ENCODE peak calls at places on chromosomes 13 and 19, in four cellular contexts. One of them, this sample, is unnamed.

GRCh38 chr13:67075239-67075638 is 154.9 kb downstream of the PCDH9 start:
- DNase-seq in K562: no peak
- DNase-seq in HepG2: no peak
- DNase-seq in A549: peak; percentile 50
- DNase-seq in this sample: no peak

GRCh38 chr19:47369923-47370625 is 21.0 kb downstream of the DHX34 start:
- DNase-seq in HepG2: no peak
- DNase-seq in K562: no peak
- DNase-seq in A549: no peak
- DNase-seq in this sample: no peak

GRCh38 chr19:2615782-2616181 is 86.7 kb downstream of the GNG7 start:
- DNase-seq in K562: no peak
- DNase-seq in HepG2: no peak
- DNase-seq in A549: no peak
- DNase-seq in this sample: no peak

GRCh38 chr19:43675269-43675879 is 5.4 kb upstream of the PLAUR start:
- DNase-seq in HepG2: no peak
- DNase-seq in A549: peak; percentile 88
- DNase-seq in K562: no peak
- DNase-seq in this sample: no peak

GRCh38 chr13:21138561-21138960 is 37.8 kb downstream of the SKA3 start:
- DNase-seq in HepG2: no peak
- DNase-seq in K562: no peak
- DNase-seq in A549: no peak
- DNase-seq in this sample: no peak

GRCh38 chr19:17121736-17122293 is 46.2 kb downstream of the MYO9B start:
- DNase-seq in HepG2: no peak
- DNase-seq in A549: no peak
- DNase-seq in K562: no peak
- DNase-seq in this sample: no peak

GRCh38 chr19:1011831-1012333 is 9.0 kb downstream of the TMEM259 start:
- DNase-seq in HepG2: no peak
- DNase-seq in A549: no peak
- DNase-seq in K562: no peak
- DNase-seq in this sample: no peak

GRCh38 chr13:32408999-32409313 is 19.0 kb downstream of the N4BP2L1 start:
- DNase-seq in A549: no peak
- DNase-seq in K562: no peak
- DNase-seq in HepG2: no peak
- DNase-seq in this sample: no peak

GRCh38 chr13:94009696-94010095 is 469.8 kb downstream of the DCT start:
- DNase-seq in K562: no peak
- DNase-seq in HepG2: no peak
- DNase-seq in A549: no peak
- DNase-seq in this sample: no peak

GRCh38 chr19:8209965-8210659 is 942 bp downstream of the CERS4 start:
- DNase-seq in K562: no peak
- DNase-seq in A549: no peak
- DNase-seq in HepG2: no peak
- DNase-seq in this sample: no peak

GRCh38 chr13:26037302-26037701 is 14.5 kb downstream of the SHISA2 start:
- DNase-seq in HepG2: no peak
- DNase-seq in A549: peak; percentile 19
- DNase-seq in K562: peak; percentile 35
- DNase-seq in this sample: peak; percentile 87

GRCh38 chr19:2330632-2331284 is 2.3 kb downstream of the SPPL2B start:
- DNase-seq in A549: no peak
- DNase-seq in HepG2: peak; percentile 68
- DNase-seq in K562: no peak
- DNase-seq in this sample: no peak

GRCh38 chr13:53466576-53466975 is 438.0 kb downstream of the OLFM4 start:
- DNase-seq in A549: no peak
- DNase-seq in K562: no peak
- DNase-seq in HepG2: no peak
- DNase-seq in this sample: no peak

GRCh38 chr13:95797016-95797415 is 120.1 kb downstream of the DNAJC3 start:
- DNase-seq in A549: no peak
- DNase-seq in K562: no peak
- DNase-seq in HepG2: no peak
- DNase-seq in this sample: no peak

GRCh38 chr13:50907781-50908180 is 1.8 kb upstream of the RNASEH2B start:
- DNase-seq in K562: no peak
- DNase-seq in HepG2: no peak
- DNase-seq in A549: no peak
- DNase-seq in this sample: no peak

GRCh38 chr13:76820759-76821158 is 65.4 kb downstream of the KCTD12 start:
- DNase-seq in HepG2: no peak
- DNase-seq in A549: no peak
- DNase-seq in K562: no peak
- DNase-seq in this sample: no peak

GRCh38 chr19:28949535-28949934 is 263.4 kb downstream of the UQCRFS1 start:
- DNase-seq in A549: no peak
- DNase-seq in K562: peak; percentile 18
- DNase-seq in HepG2: no peak
- DNase-seq in this sample: peak; percentile 21

GRCh38 chr19:2756921-2757881 is 17.4 kb upstream of the SLC39A3 start:
- DNase-seq in A549: no peak
- DNase-seq in HepG2: no peak
- DNase-seq in K562: no peak
- DNase-seq in this sample: no peak

GRCh38 chr13:76164290-76164689 is 528.2 kb downstream of the LMO7 start:
- DNase-seq in A549: no peak
- DNase-seq in HepG2: no peak
- DNase-seq in K562: no peak
- DNase-seq in this sample: no peak

GRCh38 chr13:36163809-36164308 is 32.7 kb upstream of the DCLK1 start:
- DNase-seq in HepG2: no peak
- DNase-seq in A549: no peak
- DNase-seq in K562: no peak
- DNase-seq in this sample: no peak

GRCh38 chr13:106418556-106418955 is 116.9 kb downstream of the EFNB2 start:
- DNase-seq in HepG2: no peak
- DNase-seq in K562: no peak
- DNase-seq in A549: no peak
- DNase-seq in this sample: no peak

GRCh38 chr13:42056146-42056545 is 7.7 kb downstream of the DGKH start:
- DNase-seq in HepG2: no peak
- DNase-seq in K562: no peak
- DNase-seq in A549: no peak
- DNase-seq in this sample: no peak

GRCh38 chr19:18990128-18990708 is 43.1 kb downstream of the SUGP2 start:
- DNase-seq in A549: no peak
- DNase-seq in K562: no peak
- DNase-seq in HepG2: no peak
- DNase-seq in this sample: no peak

GRCh38 chr13:90896022-90896421 is 451.5 kb upstream of the MIR17HG start:
- DNase-seq in A549: no peak
- DNase-seq in K562: no peak
- DNase-seq in HepG2: no peak
- DNase-seq in this sample: no peak

GRCh38 chr19:2231621-2232221 is 4.4 kb downstream of the PLEKHJ1 start:
- DNase-seq in HepG2: no peak
- DNase-seq in A549: peak; percentile 34
- DNase-seq in K562: no peak
- DNase-seq in this sample: no peak

DNA sequence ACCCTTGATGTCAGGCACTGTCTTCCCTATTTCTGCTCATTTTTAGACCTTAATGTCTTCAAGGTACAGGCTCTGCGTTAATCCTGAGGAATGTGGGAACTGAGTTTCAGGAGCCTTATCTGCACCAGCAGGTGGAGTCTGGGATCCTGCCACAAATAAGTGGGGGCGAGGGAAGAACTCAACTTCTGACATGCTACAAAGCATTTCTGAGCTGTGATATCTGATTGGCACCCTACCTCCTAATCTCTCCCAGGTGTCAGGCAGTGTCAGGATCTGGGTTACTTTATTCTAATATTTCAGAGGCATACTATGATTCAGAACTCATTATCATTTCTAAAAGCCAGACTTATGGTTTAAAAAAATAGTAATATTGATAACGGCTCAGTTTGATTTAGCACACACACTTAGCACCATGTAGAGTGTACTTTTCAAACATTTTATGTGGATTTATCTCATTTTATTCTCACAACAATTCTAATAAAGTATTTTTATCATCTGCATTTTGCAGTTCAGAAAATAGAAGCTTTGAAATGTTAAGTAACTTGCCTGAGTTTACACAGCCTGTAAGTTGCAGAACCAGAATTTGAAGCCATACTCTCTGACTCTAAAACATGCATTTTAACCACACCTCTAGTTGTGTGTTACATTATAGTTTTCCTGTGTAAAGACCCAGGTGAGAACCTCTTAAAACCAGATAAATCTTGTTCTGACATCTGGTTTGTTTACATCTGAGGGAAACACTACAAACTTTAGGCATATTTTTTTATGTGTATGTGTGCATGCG is 358.6 kb downstream of the TDRD3 start:
- DNase-seq in K562: no peak
- DNase-seq in A549: peak; percentile 0
- DNase-seq in HepG2: no peak
- DNase-seq in this sample: peak; percentile 23
- TF ChIP-seq ESRRA in K562: no peak
- TF ChIP-seq ESRRA in A549: no peak
- TF ChIP-seq ESRRA in HepG2: no peak
- TF ChIP-seq ESRRA in this sample: no peak

GRCh38 chr13:28473044-28473443 is 21.9 kb downstream of the FLT1 start:
- DNase-seq in K562: no peak
- DNase-seq in A549: no peak
- DNase-seq in HepG2: no peak
- DNase-seq in this sample: no peak

GRCh38 chr13:28469316-28469715 is 25.6 kb downstream of the FLT1 start:
- DNase-seq in HepG2: no peak
- DNase-seq in K562: no peak
- DNase-seq in A549: no peak
- DNase-seq in this sample: no peak

GRCh38 chr13:28468520-28468915 is 26.4 kb downstream of the FLT1 start:
- DNase-seq in A549: no peak
- DNase-seq in K562: no peak
- DNase-seq in HepG2: no peak
- DNase-seq in this sample: no peak

GRCh38 chr13:28470286-28470685 is 24.6 kb downstream of the FLT1 start:
- DNase-seq in HepG2: no peak
- DNase-seq in A549: no peak
- DNase-seq in K562: no peak
- DNase-seq in this sample: no peak

DNA sequence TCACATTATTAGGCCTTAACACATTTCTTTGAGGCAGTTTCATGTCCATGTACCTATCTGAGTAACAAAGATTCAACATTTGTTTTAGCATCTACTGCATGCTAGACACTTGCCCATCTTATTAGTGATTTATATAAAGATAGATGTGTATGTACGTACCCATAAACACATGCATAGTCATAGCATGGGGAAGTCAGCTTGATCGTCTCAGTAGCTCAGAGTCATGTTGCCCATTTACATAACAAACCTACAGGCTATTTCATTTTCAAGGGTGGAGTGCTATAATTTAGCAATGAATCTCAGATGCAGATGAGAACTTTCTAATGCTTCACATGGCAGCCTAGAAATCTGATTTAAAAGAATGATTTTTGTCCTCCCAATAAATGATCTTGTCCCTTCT is 23.5 kb downstream of the FLT1 start:
- DNase-seq in HepG2: no peak
- DNase-seq in A549: no peak
- DNase-seq in K562: no peak
- DNase-seq in this sample: no peak
- TF ChIP-seq HMGXB4 in HepG2: no peak
- TF ChIP-seq HMGXB4 in A549: no peak
- TF ChIP-seq HMGXB4 in K562: no peak
- TF ChIP-seq HMGXB4 in this sample: no peak

DNA sequence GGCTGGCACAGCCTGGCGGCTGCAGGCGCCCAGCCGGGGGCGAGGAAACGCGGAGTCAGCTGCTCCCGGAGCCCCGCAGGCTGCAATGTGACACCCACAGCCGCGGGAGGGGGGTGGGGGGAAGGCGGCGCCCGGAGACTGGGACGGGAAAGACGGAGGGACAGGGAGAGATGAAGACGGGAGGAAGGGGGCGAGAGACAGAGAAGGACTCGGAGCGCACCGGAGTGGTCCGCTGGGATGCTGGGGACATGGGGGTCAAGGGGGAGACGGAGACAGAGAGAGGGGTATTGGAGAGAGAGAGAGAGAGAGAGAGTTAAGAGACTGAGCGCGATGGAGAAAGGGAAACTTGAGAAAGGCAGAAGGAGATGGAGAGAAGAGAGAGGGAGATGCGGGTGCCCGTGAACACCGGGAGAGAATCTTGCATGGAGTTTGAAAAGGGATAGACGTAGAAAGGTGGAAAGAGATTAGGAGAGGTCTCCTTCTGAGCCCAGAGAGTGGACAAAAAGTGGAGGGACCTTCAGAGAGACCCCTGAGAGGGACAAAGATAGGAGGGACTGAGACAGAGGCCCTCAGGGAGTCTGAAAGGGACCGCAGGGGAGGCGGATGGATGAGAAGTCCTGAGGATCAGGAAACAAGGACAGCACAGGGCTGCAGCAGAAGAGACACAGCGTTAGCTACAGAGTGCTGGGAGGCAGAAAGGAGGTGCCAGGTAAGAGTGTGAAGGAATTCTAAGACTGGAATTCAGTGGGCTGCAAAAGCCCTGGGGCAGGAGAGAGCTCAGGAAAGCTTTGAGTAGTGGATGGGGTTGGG is 1.0 kb downstream of the SCN1B start:
- DNase-seq in A549: no peak
- DNase-seq in K562: peak; percentile 61
- DNase-seq in HepG2: no peak
- DNase-seq in this sample: peak; percentile 44
- TF ChIP-seq ESRRA in A549: no peak
- TF ChIP-seq ESRRA in K562: no peak
- TF ChIP-seq ESRRA in HepG2: no peak
- TF ChIP-seq ESRRA in this sample: no peak

GRCh38 chr13:112741835-112742570 is 52.2 kb downstream of the ATP11A start:
- DNase-seq in A549: no peak
- DNase-seq in HepG2: no peak
- DNase-seq in K562: no peak
- DNase-seq in this sample: no peak
- TF ChIP-seq HMGXB4 in A549: no peak
- TF ChIP-seq HMGXB4 in HepG2: no peak
- TF ChIP-seq HMGXB4 in K562: no peak
- TF ChIP-seq HMGXB4 in this sample: no peak

DNA sequence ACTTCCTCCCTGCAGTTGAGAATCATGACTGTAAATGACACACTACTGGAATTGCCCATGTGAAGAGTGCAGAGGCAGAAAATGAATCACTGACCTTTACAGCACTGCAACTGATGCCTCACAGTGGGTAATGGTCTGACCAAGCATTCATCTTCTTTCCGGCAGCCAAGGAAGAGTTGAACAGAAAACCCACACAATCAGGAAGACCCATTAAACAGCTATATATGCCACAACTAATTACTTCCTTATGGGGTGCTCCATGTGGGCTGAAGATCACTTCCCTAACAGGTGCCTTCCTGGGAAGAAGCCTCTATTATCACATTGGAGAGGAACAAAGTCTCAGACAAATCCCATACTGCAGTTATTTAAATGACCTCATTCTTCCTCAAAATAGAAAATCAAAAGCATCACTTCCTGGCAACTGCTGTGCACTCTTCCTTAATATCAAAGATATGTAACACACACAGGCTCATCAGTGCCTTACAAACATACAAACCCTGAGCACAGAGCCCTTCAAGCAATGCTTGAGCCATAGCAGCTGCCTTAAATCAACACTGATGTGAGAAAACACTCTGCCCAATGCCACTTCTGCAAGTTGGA is 45.8 kb downstream of the RUBCNL start:
- DNase-seq in K562: no peak
- DNase-seq in A549: no peak
- DNase-seq in HepG2: no peak
- DNase-seq in this sample: no peak
- TF ChIP-seq ESRRA in K562: no peak
- TF ChIP-seq ESRRA in A549: no peak
- TF ChIP-seq ESRRA in HepG2: no peak
- TF ChIP-seq ESRRA in this sample: no peak